ENCODE peak calls at places on chromosomes 12 and 14, in four cellular contexts. S is PC-3, F is hepatocyte, R is HCT116. U is an unnamed sample. For H3K9me3, the result is how much of the 10 kb centered on the place peaks cover.

GRCh38 chr14:22977684-22978486 is 4.5 kb downstream of the AJUBA start:
- DNase-seq in S (peak), F (peak), R (no peak), U (no peak)

GRCh38 chr14:53951661-53952265 is 4.9 kb downstream of the BMP4 start:
- DNase-seq in F (peak), R (no peak), S (peak), U (no peak)

GRCh38 chr12:52703878-52704277 is 554 bp upstream of the KRT77 start:
- DNase-seq in S (no peak), R (no peak), F (no peak), U (no peak)

GRCh38 chr12:115199831-115200230 is 515.9 kb upstream of the TBX3 start:
- DNase-seq in F (no peak), S (no peak), R (no peak), U (no peak)

GRCh38 chr12:41013921-41014642 is 174.0 kb upstream of the PDZRN4 start:
- DNase-seq in R (no peak), S (no peak), F (no peak), U (no peak)

GRCh38 chr14:103527408-103528157 is 1.4 kb upstream of the TRMT61A start:
- DNase-seq in F (no peak), S (no peak), R (no peak), U (peak)

GRCh38 chr12:39752482-39753147 is 133.0 kb upstream of the ABCD2 start:
- DNase-seq in R (no peak), S (no peak), F (no peak), U (no peak)

GRCh38 chr14:94355191-94355794 is 32.2 kb upstream of the SERPINA6 start:
- DNase-seq in R (no peak), F (peak), S (peak), U (no peak)

GRCh38 chr12:2054091-2055018 is 1.6 kb downstream of the CACNA1C start:
- DNase-seq in F (peak), S (no peak), R (no peak), U (no peak)

GRCh38 chr12:18296201-18296908 is 35.0 kb downstream of the PIK3C2G start:
- DNase-seq in R (no peak), F (no peak), S (no peak), U (no peak)

GRCh38 chr14:64696355-64696844 is 7.8 kb upstream of the PLEKHG3 start:
- DNase-seq in S (no peak), F (peak), R (no peak), U (no peak)

GRCh38 chr14:101878222-101879211 is 85.9 kb upstream of the DYNC1H1 start:
- DNase-seq in R (no peak), S (no peak), F (no peak), U (peak)

GRCh38 chr12:112458330-112458729 is 39.6 kb downstream of the PTPN11 start:
- DNase-seq in S (no peak), R (no peak), F (no peak), U (no peak)

GRCh38 chr12:65603428-65604351 is 220.6 kb upstream of the HMGA2 start:
- DNase-seq in F (peak), S (peak), R (peak), U (no peak)

GRCh38 chr12:129097451-129097850 is 244.2 kb downstream of the GLT1D1 start:
- DNase-seq in S (no peak), F (no peak), R (no peak), U (no peak)

GRCh38 chr12:93888964-93889363 is 211.8 kb downstream of the CRADD start:
- DNase-seq in R (no peak), S (no peak), F (no peak), U (no peak)

GRCh38 chr14:56154321-56154720 is 36.1 kb downstream of the PELI2 start:
- DNase-seq in R (no peak), F (no peak), S (no peak), U (no peak)

GRCh38 chr14:103317251-103317650 is 16.8 kb upstream of the EIF5 start:
- DNase-seq in S (no peak), R (no peak), F (no peak), U (peak)

GRCh38 chr12:8914716-8915526 is 612 bp downstream of the PHC1 start:
- DNase-seq in F (peak), R (no peak), S (peak), U (peak)

GRCh38 chr14:92503756-92504491 is 9.7 kb upstream of the RIN3 start:
- DNase-seq in R (peak), S (peak), F (peak), U (no peak)

GRCh38 chr12:43882578-43883178 is 46.8 kb downstream of the TMEM117 start:
- DNase-seq in S (peak), R (peak), F (peak), U (peak)

GRCh38 chr12:58302487-58303011 is 361.2 kb downstream of the ATP23 start:
- DNase-seq in F (no peak), S (peak), R (no peak), U (peak)

GRCh38 chr12:15001733-15002471 is 29.1 kb downstream of the PDE6H start:
- DNase-seq in R (no peak), F (peak), S (no peak), U (no peak)

GRCh38 chr14:67574806-67575205 is 25.3 kb downstream of the PIGH start:
- DNase-seq in R (no peak), S (no peak), F (no peak), U (no peak)

GRCh38 chr14:103538291-103539055 is 9.5 kb downstream of the TRMT61A start:
- DNase-seq in R (no peak), S (no peak), F (no peak), U (no peak)

GRCh38 chr14:79735121-79735520 is 476.2 kb downstream of the DIO2 start:
- DNase-seq in F (no peak), R (no peak), S (no peak), U (no peak)

GRCh38 chr12:66014818-66015217 is 115.7 kb downstream of the LLPH start:
- DNase-seq in F (no peak), R (no peak), S (peak), U (no peak)

GRCh38 chr14:101372494-101372813 is 188.8 kb upstream of the DIO3 start:
- DNase-seq in F (no peak), R (no peak), S (no peak), U (no peak)

GRCh38 chr12:89309452-89309802 is 42.9 kb downstream of the DUSP6 start:
- DNase-seq in F (no peak), R (no peak), S (no peak), U (no peak)

GRCh38 chr14:69687963-69688649 is 76.7 kb downstream of the SUSD6 start:
- DNase-seq in F (no peak), R (no peak), S (no peak), U (no peak)

GRCh38 chr12:113482334-113482733 is 10.7 kb upstream of the LHX5 start:
- DNase-seq in F (no peak), S (no peak), R (no peak), U (no peak)

GRCh38 chr12:119668315-119668651 is 350 bp downstream of the PRKAB1 start:
- DNase-seq in S (peak), F (no peak), R (no peak), U (peak)

GRCh38 chr14:36767603-36768281 is 106.1 kb downstream of the PAX9 start:
- DNase-seq in S (peak), R (no peak), F (no peak), U (no peak)

GRCh38 chr14:50924848-50925247 is 19.4 kb downstream of the PYGL start:
- DNase-seq in R (no peak), F (no peak), S (peak), U (no peak)

GRCh38 chr14:54252072-54252730 is 144.6 kb upstream of the CDKN3 start:
- DNase-seq in S (peak), R (peak), F (peak), U (no peak)

GRCh38 chr12:118035194-118036041 is 18.9 kb downstream of the RFC5 start:
- DNase-seq in R (no peak), F (no peak), S (peak), U (no peak)

GRCh38 chr12:56129210-56129691 is 1.2 kb downstream of the ESYT1 start:
- DNase-seq in F (peak), R (no peak), S (peak), U (peak)
- TF ChIP-seq EZH2phosphoT487 in F (no peak), R (no peak), S (no peak), U (no peak)

GRCh38 chr12:108143144-108143543 is 14.1 kb downstream of the WSCD2 start:
- DNase-seq in R (no peak), S (no peak), F (no peak), U (no peak)
- H3K9me3 ChIP-seq in R (under half), S (under half), F (under half), U (under half)

DNA sequence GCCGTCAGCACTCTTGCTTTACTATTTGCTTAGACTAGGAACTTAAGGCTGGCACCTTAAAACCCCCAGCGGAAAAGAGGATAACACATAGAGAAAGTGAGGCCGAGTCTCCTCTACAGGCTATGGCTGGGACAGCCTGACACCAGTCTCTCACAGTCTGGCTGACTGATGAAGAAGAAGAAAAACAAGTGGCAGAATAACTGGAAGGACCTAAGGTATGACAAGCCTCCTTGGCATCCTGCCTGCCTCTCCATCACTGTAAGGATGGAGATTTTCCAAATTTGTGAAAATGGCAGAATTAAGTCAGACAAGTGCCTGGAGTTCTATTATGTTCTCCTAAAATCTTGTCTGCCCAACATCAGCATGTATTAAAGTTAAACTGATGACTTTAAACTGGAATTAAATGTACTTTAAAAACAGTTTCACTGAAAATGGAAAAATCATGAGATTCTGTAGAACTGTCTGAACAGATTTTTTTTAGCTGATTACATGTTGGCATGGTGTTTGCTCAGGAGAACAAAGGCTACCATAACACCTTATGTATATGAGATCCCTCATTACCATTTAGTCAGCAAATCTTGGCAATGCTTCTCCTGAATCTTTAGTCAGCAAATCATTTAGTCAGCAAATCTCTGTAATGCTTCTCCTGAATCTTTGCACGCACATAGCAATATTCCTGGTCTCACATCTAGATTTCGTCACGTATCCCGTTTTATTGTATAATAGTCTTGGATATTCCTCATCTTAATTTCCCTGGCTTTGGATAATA is 140.3 kb upstream of the AEBP2 start:
- DNase-seq in R (no peak), F (no peak), S (peak), U (no peak)
- TF ChIP-seq EZH2phosphoT487 in R (no peak), F (no peak), S (no peak), U (no peak)

GRCh38 chr12:64352181-64352580 is 38.4 kb downstream of the C12orf56 start:
- DNase-seq in F (no peak), R (no peak), S (no peak), U (no peak)
- H3K9me3 ChIP-seq in F (under half), R (under half), S (under half), U (under half)

DNA sequence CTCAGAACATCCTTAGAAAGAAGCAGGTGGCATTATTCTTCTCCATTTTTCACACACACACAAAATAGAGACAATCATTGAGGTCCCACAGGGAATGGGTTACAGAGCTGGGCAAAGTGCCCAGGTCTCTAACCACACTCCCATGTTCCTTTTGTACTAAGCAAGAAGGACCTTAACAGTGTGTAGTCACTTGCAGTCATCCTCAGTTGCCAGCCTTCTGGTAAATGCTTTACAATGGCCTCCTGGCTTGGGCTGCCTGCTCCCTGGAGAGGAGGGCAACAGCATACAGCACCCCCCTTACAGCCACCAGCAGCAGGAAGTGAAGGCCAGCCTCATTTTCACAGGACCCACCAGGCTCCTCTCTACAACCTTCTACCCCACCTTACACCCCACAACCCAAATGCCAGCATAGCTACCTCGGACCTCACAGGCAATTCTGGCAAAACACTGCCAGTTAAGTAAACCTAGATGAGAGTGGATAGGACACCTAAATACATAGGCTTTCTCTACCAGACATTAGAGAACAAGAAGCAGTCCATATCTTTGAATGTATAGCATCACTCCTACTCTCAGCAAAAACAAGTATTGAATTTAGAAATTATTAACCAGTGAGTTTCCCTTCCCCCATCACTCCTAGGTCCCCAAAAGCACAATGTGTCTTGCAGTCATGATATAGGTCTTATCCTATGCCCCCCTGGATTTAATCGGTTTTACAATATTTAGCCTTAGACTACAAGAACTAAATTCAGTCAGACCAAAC is 88.1 kb downstream of the PPP2R5E start:
- DNase-seq in S (peak), F (no peak), R (no peak), U (no peak)
- TF ChIP-seq EZH2phosphoT487 in S (no peak), F (no peak), R (no peak), U (no peak)

GRCh38 chr14:27228053-27228452 is 630.2 kb upstream of the NOVA1 start:
- DNase-seq in S (peak), R (no peak), F (no peak), U (no peak)
- H3K9me3 ChIP-seq in S (under half), R (under half), F (under half), U (under half)

GRCh38 chr14:98028156-98028555 is 1231.0 kb downstream of the VRK1 start:
- DNase-seq in R (no peak), F (no peak), S (no peak), U (no peak)

GRCh38 chr14:98018626-98019025 is 1221.4 kb downstream of the VRK1 start:
- DNase-seq in F (no peak), R (no peak), S (no peak), U (no peak)

GRCh38 chr14:98022541-98023520 is 1225.6 kb downstream of the VRK1 start:
- DNase-seq in S (no peak), F (no peak), R (no peak), U (no peak)
- TF ChIP-seq EZH2phosphoT487 in S (no peak), F (no peak), R (no peak), U (no peak)

DNA sequence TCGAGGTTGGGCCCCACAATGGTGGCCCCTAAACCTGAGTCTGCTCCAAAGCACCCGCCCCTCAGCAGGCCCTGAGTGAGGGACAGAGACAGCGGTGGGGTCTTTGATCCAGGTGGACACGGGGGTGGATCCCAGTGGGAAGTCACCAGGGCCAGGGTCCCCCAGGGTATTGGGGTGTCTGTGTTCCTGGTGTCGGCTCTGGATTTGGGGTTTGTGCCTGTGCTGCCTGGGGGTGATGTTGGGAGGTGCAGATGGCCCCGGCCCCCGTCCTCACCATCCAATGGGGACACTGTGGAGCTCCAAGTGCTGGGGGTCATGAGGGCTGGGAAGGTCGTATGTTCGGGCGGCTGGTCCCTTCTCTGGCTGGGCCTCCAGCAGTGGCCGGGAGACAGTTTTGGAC is 354.2 kb downstream of the TMEM121 start:
- DNase-seq in F (no peak), R (no peak), S (no peak), U (no peak)
- H3K9me3 ChIP-seq in F (under half), R (under half), S (under half), U (under half)

GRCh38 chr12:105162174-105162573 is 54.6 kb downstream of the WASHC4 start:
- DNase-seq in R (no peak), S (no peak), F (no peak), U (no peak)

GRCh38 chr12:105157598-105157997 is 50.1 kb downstream of the WASHC4 start:
- DNase-seq in R (no peak), F (no peak), S (no peak), U (no peak)

DNA sequence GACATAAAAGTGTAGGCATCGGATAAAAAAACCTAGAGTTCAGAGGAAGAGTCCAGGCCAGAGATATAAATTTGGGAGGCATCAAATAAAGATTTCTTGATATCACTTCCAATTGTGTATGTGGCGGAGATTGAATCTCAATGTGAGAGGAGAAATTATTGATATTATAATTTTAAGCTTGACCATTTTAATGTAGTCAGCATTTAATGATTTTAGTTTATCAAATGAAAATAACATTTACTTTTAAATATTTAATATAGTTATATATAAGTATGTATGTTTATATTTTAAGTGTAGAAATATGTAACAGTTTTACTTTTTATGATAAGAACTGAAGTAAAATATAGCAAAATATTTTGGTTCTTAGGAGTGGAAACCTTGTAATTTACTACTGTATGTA is 48.7 kb downstream of the WASHC4 start:
- DNase-seq in R (no peak), F (no peak), S (no peak), U (no peak)
- TF ChIP-seq EZH2phosphoT487 in R (no peak), F (no peak), S (no peak), U (no peak)

U was measured in OCI-LY7.